ENCODE peak calls at places on chromosomes 11 and 22, in eight cellular contexts. One of them, this sample, is unnamed.

GRCh38 chr22:33906954-33907353 is 13.3 kb downstream of the LARGE1 start:
- DNase-seq in cardiac fibroblast: no peak
- DNase-seq in psoas muscle: no peak
- DNase-seq in fibroblast of pulmonary artery: no peak
- DNase-seq in sigmoid colon: no peak
- DNase-seq in mammary epithelial cell: no peak
- DNase-seq in body of pancreas: no peak
- DNase-seq in tibial artery: no peak
- DNase-seq in this sample: no peak

GRCh38 chr11:95277868-95278267 is 46.9 kb upstream of the SESN3 start:
- DNase-seq in cardiac fibroblast: no peak
- DNase-seq in psoas muscle: no peak
- DNase-seq in fibroblast of pulmonary artery: no peak
- DNase-seq in sigmoid colon: no peak
- DNase-seq in mammary epithelial cell: no peak
- DNase-seq in body of pancreas: no peak
- DNase-seq in tibial artery: no peak
- DNase-seq in this sample: no peak

GRCh38 chr11:46352063-46352841 is 5.0 kb downstream of the DGKZ start:
- DNase-seq in cardiac fibroblast: peak; percentile 58
- DNase-seq in psoas muscle: peak; percentile 73
- DNase-seq in fibroblast of pulmonary artery: peak; percentile 51
- DNase-seq in sigmoid colon: no peak
- DNase-seq in mammary epithelial cell: peak; percentile 87
- DNase-seq in body of pancreas: peak; percentile 91
- DNase-seq in tibial artery: no peak
- DNase-seq in this sample: no peak

GRCh38 chr11:128291043-128291442 is 296.3 kb downstream of the ETS1 start:
- DNase-seq in cardiac fibroblast: no peak
- DNase-seq in psoas muscle: no peak
- DNase-seq in fibroblast of pulmonary artery: no peak
- DNase-seq in sigmoid colon: no peak
- DNase-seq in mammary epithelial cell: no peak
- DNase-seq in body of pancreas: no peak
- DNase-seq in tibial artery: no peak
- DNase-seq in this sample: no peak

GRCh38 chr11:119476666-119477331 is 53.8 kb upstream of the THY1 start:
- DNase-seq in cardiac fibroblast: no peak
- DNase-seq in psoas muscle: no peak
- DNase-seq in fibroblast of pulmonary artery: no peak
- DNase-seq in sigmoid colon: no peak
- DNase-seq in mammary epithelial cell: no peak
- DNase-seq in body of pancreas: no peak
- DNase-seq in tibial artery: peak; percentile 45
- DNase-seq in this sample: no peak

GRCh38 chr11:121112498-121113455 is 11.7 kb downstream of the TECTA start:
- DNase-seq in cardiac fibroblast: peak; percentile 81
- DNase-seq in psoas muscle: peak; percentile 51
- DNase-seq in fibroblast of pulmonary artery: peak; percentile 76
- DNase-seq in sigmoid colon: peak; percentile 76
- DNase-seq in mammary epithelial cell: peak; percentile 56
- DNase-seq in body of pancreas: peak; percentile 63
- DNase-seq in tibial artery: peak; percentile 70
- DNase-seq in this sample: peak; percentile 52

GRCh38 chr11:87901366-87901765 is 273.9 kb downstream of the RAB38 start:
- DNase-seq in cardiac fibroblast: no peak
- DNase-seq in psoas muscle: no peak
- DNase-seq in fibroblast of pulmonary artery: no peak
- DNase-seq in sigmoid colon: no peak
- DNase-seq in mammary epithelial cell: no peak
- DNase-seq in body of pancreas: no peak
- DNase-seq in tibial artery: no peak
- DNase-seq in this sample: no peak

GRCh38 chr11:70174846-70175764 is 28.0 kb upstream of the FADD start:
- DNase-seq in cardiac fibroblast: no peak
- DNase-seq in psoas muscle: no peak
- DNase-seq in fibroblast of pulmonary artery: no peak
- DNase-seq in sigmoid colon: no peak
- DNase-seq in mammary epithelial cell: no peak
- DNase-seq in body of pancreas: no peak
- DNase-seq in tibial artery: no peak
- DNase-seq in this sample: no peak

GRCh38 chr11:128714881-128715280 is 21.0 kb downstream of the FLI1 start:
- DNase-seq in cardiac fibroblast: peak; percentile 94
- DNase-seq in psoas muscle: no peak
- DNase-seq in fibroblast of pulmonary artery: peak; percentile 94
- DNase-seq in sigmoid colon: no peak
- DNase-seq in mammary epithelial cell: peak; percentile 81
- DNase-seq in body of pancreas: no peak
- DNase-seq in tibial artery: no peak
- DNase-seq in this sample: no peak

GRCh38 chr22:19707347-19708322 is 6.7 kb upstream of the SEPTIN5 start:
- DNase-seq in cardiac fibroblast: no peak
- DNase-seq in psoas muscle: peak; percentile 11
- DNase-seq in fibroblast of pulmonary artery: no peak
- DNase-seq in sigmoid colon: peak; percentile 62
- DNase-seq in mammary epithelial cell: no peak
- DNase-seq in body of pancreas: no peak
- DNase-seq in tibial artery: peak; percentile 54
- DNase-seq in this sample: no peak

GRCh38 chr11:122323754-122324421 is 207.9 kb upstream of the BLID start:
- DNase-seq in cardiac fibroblast: no peak
- DNase-seq in psoas muscle: no peak
- DNase-seq in fibroblast of pulmonary artery: no peak
- DNase-seq in sigmoid colon: no peak
- DNase-seq in mammary epithelial cell: no peak
- DNase-seq in body of pancreas: no peak
- DNase-seq in tibial artery: no peak
- DNase-seq in this sample: no peak

GRCh38 chr11:44229003-44229570 is 80.9 kb downstream of the ALX4 start:
- DNase-seq in cardiac fibroblast: no peak
- DNase-seq in psoas muscle: no peak
- DNase-seq in fibroblast of pulmonary artery: no peak
- DNase-seq in sigmoid colon: no peak
- DNase-seq in mammary epithelial cell: peak; percentile 75
- DNase-seq in body of pancreas: no peak
- DNase-seq in tibial artery: no peak
- DNase-seq in this sample: no peak

GRCh38 chr11:95568236-95568635 is 221.3 kb downstream of the FAM76B start:
- DNase-seq in cardiac fibroblast: no peak
- DNase-seq in psoas muscle: no peak
- DNase-seq in fibroblast of pulmonary artery: no peak
- DNase-seq in sigmoid colon: no peak
- DNase-seq in mammary epithelial cell: no peak
- DNase-seq in body of pancreas: no peak
- DNase-seq in tibial artery: no peak
- DNase-seq in this sample: no peak

GRCh38 chr11:134527382-134528243 is 115.6 kb upstream of the B3GAT1 start:
- DNase-seq in cardiac fibroblast: no peak
- DNase-seq in psoas muscle: no peak
- DNase-seq in fibroblast of pulmonary artery: no peak
- DNase-seq in sigmoid colon: peak; percentile 40
- DNase-seq in mammary epithelial cell: no peak
- DNase-seq in body of pancreas: no peak
- DNase-seq in tibial artery: peak; percentile 51
- DNase-seq in this sample: no peak

GRCh38 chr11:112628676-112629075 is 332.5 kb upstream of the NCAM1 start:
- DNase-seq in cardiac fibroblast: no peak
- DNase-seq in psoas muscle: no peak
- DNase-seq in fibroblast of pulmonary artery: no peak
- DNase-seq in sigmoid colon: no peak
- DNase-seq in mammary epithelial cell: no peak
- DNase-seq in body of pancreas: no peak
- DNase-seq in tibial artery: no peak
- DNase-seq in this sample: no peak

GRCh38 chr11:61004841-61005240 is 33.4 kb downstream of the CD6 start:
- DNase-seq in cardiac fibroblast: peak; percentile 6
- DNase-seq in psoas muscle: no peak
- DNase-seq in fibroblast of pulmonary artery: peak; percentile 31
- DNase-seq in sigmoid colon: no peak
- DNase-seq in mammary epithelial cell: no peak
- DNase-seq in body of pancreas: no peak
- DNase-seq in tibial artery: no peak
- DNase-seq in this sample: no peak

GRCh38 chr11:4903484-4903883 is at the start of gene OR51A7:
- DNase-seq in cardiac fibroblast: no peak
- DNase-seq in psoas muscle: no peak
- DNase-seq in fibroblast of pulmonary artery: no peak
- DNase-seq in sigmoid colon: no peak
- DNase-seq in mammary epithelial cell: no peak
- DNase-seq in body of pancreas: no peak
- DNase-seq in tibial artery: no peak
- DNase-seq in this sample: no peak

GRCh38 chr11:67648140-67648795 is 2.3 kb downstream of the ACY3 start:
- DNase-seq in cardiac fibroblast: no peak
- DNase-seq in psoas muscle: no peak
- DNase-seq in fibroblast of pulmonary artery: no peak
- DNase-seq in sigmoid colon: no peak
- DNase-seq in mammary epithelial cell: no peak
- DNase-seq in body of pancreas: peak; percentile 76
- DNase-seq in tibial artery: no peak
- DNase-seq in this sample: no peak
- H3K4me3 ChIP-seq in cardiac fibroblast: no peak overlapping the region
- H3K4me3 ChIP-seq in psoas muscle: no peak overlapping the region
- H3K4me3 ChIP-seq in fibroblast of pulmonary artery: no peak overlapping the region
- H3K4me3 ChIP-seq in sigmoid colon: no peak overlapping the region
- H3K4me3 ChIP-seq in mammary epithelial cell: no peak overlapping the region
- H3K4me3 ChIP-seq in body of pancreas: no peak overlapping the region
- H3K4me3 ChIP-seq in tibial artery: no peak overlapping the region
- H3K4me3 ChIP-seq in this sample: no peak overlapping the region

GRCh38 chr11:33736148-33736809 is at the start of gene CD59:
- DNase-seq in cardiac fibroblast: peak; percentile 95
- DNase-seq in psoas muscle: peak; percentile 97
- DNase-seq in fibroblast of pulmonary artery: peak; percentile 94
- DNase-seq in sigmoid colon: peak; percentile 98
- DNase-seq in mammary epithelial cell: peak; percentile 94
- DNase-seq in body of pancreas: peak; percentile 97
- DNase-seq in tibial artery: peak; percentile 98
- DNase-seq in this sample: peak; percentile 98
- TF ChIP-seq CTCF in cardiac fibroblast: no peak
- TF ChIP-seq CTCF in psoas muscle: no peak
- TF ChIP-seq CTCF in fibroblast of pulmonary artery: no peak
- TF ChIP-seq CTCF in sigmoid colon: no peak
- TF ChIP-seq CTCF in mammary epithelial cell: no peak
- TF ChIP-seq CTCF in body of pancreas: no peak
- TF ChIP-seq CTCF in tibial artery: no peak
- TF ChIP-seq CTCF in this sample: no peak

GRCh38 chr11:63680842-63681207 is 475 bp upstream of the RTN3 start:
- DNase-seq in cardiac fibroblast: no peak
- DNase-seq in psoas muscle: no peak
- DNase-seq in fibroblast of pulmonary artery: no peak
- DNase-seq in sigmoid colon: no peak
- DNase-seq in mammary epithelial cell: peak; percentile 52
- DNase-seq in body of pancreas: no peak
- DNase-seq in tibial artery: no peak
- DNase-seq in this sample: no peak
- H3K4me3 ChIP-seq in cardiac fibroblast: peak overlapping the region; percentile 8
- H3K4me3 ChIP-seq in psoas muscle: peak overlapping the region; percentile 96
- H3K4me3 ChIP-seq in fibroblast of pulmonary artery: peak overlapping the region; percentile 93
- H3K4me3 ChIP-seq in sigmoid colon: peak overlapping the region; percentile 79
- H3K4me3 ChIP-seq in mammary epithelial cell: peak overlapping the region; percentile 32
- H3K4me3 ChIP-seq in body of pancreas: no peak overlapping the region
- H3K4me3 ChIP-seq in tibial artery: peak overlapping the region; percentile 97
- H3K4me3 ChIP-seq in this sample: peak overlapping the region; percentile 81

GRCh38 chr11:59204736-59205135 is 8.0 kb downstream of the MPEG1 start:
- DNase-seq in cardiac fibroblast: no peak
- DNase-seq in psoas muscle: no peak
- DNase-seq in fibroblast of pulmonary artery: no peak
- DNase-seq in sigmoid colon: no peak
- DNase-seq in mammary epithelial cell: no peak
- DNase-seq in body of pancreas: no peak
- DNase-seq in tibial artery: no peak
- DNase-seq in this sample: no peak

GRCh38 chr11:59199546-59200420 is 12.9 kb downstream of the MPEG1 start:
- DNase-seq in cardiac fibroblast: no peak
- DNase-seq in psoas muscle: no peak
- DNase-seq in fibroblast of pulmonary artery: no peak
- DNase-seq in sigmoid colon: no peak
- DNase-seq in mammary epithelial cell: no peak
- DNase-seq in body of pancreas: no peak
- DNase-seq in tibial artery: no peak
- DNase-seq in this sample: no peak

GRCh38 chr11:59197990-59198389 is 14.7 kb downstream of the MPEG1 start:
- DNase-seq in cardiac fibroblast: peak; percentile 88
- DNase-seq in psoas muscle: peak; percentile 65
- DNase-seq in fibroblast of pulmonary artery: peak; percentile 78
- DNase-seq in sigmoid colon: peak; percentile 80
- DNase-seq in mammary epithelial cell: no peak
- DNase-seq in body of pancreas: peak; percentile 77
- DNase-seq in tibial artery: peak; percentile 94
- DNase-seq in this sample: peak; percentile 76

GRCh38 chr11:59200421-59200746 is 12.3 kb downstream of the MPEG1 start:
- DNase-seq in cardiac fibroblast: no peak
- DNase-seq in psoas muscle: no peak
- DNase-seq in fibroblast of pulmonary artery: no peak
- DNase-seq in sigmoid colon: no peak
- DNase-seq in mammary epithelial cell: no peak
- DNase-seq in body of pancreas: no peak
- DNase-seq in tibial artery: no peak
- DNase-seq in this sample: no peak

DNA sequence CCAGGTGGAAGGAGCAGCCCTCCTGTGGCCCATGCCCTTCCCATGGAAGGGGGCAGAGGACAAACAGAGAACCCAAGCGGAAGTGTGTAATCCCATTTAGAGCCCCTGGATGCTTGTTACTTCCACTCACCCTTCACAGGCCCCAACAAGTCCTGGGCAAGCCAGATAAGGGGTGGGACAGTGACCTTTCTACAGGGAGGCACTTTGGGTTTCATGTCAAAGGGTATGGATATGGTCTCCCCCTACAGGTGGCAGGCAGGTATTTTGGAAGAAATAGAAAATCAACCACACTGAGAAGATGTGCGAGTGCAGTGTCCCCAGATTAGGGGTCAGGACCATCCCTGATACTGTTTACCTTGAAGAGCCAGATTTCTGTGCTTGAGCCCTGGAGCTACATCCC is 11.4 kb downstream of the MPEG1 start:
- DNase-seq in cardiac fibroblast: no peak
- DNase-seq in psoas muscle: no peak
- DNase-seq in fibroblast of pulmonary artery: no peak
- DNase-seq in sigmoid colon: no peak
- DNase-seq in mammary epithelial cell: no peak
- DNase-seq in body of pancreas: no peak
- DNase-seq in tibial artery: no peak
- DNase-seq in this sample: no peak
- TF ChIP-seq CTCF in cardiac fibroblast: peak; percentile 10
- TF ChIP-seq CTCF in psoas muscle: no peak
- TF ChIP-seq CTCF in fibroblast of pulmonary artery: peak; percentile 13
- TF ChIP-seq CTCF in sigmoid colon: no peak
- TF ChIP-seq CTCF in mammary epithelial cell: peak; percentile 51
- TF ChIP-seq CTCF in body of pancreas: no peak
- TF ChIP-seq CTCF in tibial artery: no peak
- TF ChIP-seq CTCF in this sample: peak; percentile 8

This sample was measured in left ventricle myocardium inferior.